ENCODE peak calls at places on chromosomes 5 and 9, in four cellular contexts. One of them, this sample, is unnamed.
A peak's percentile ranks its signal among the peaks of the same experiment; 100 is the strongest.

GRCh38 chr5:135309391-135310327 is 89.4 kb downstream of the MACROH2A1 start:
- DNase-seq in cardiac fibroblast: no peak
- DNase-seq in foreskin fibroblast: peak; percentile 54
- DNase-seq in heart left ventricle: no peak
- DNase-seq in this sample: no peak

GRCh38 chr5:17304282-17304681 is 86.9 kb downstream of the BASP1 start:
- DNase-seq in heart left ventricle: no peak
- DNase-seq in cardiac fibroblast: peak; percentile 54
- DNase-seq in foreskin fibroblast: peak; percentile 36
- DNase-seq in this sample: no peak

GRCh38 chr5:181203842-181204560 is 995 bp downstream of the TRIM7 start:
- DNase-seq in heart left ventricle: no peak
- DNase-seq in cardiac fibroblast: no peak
- DNase-seq in foreskin fibroblast: peak; percentile 52
- DNase-seq in this sample: no peak

GRCh38 chr5:53359906-53360305 is 120.5 kb upstream of the FST start:
- DNase-seq in heart left ventricle: no peak
- DNase-seq in cardiac fibroblast: peak; percentile 87
- DNase-seq in foreskin fibroblast: no peak
- DNase-seq in this sample: peak; percentile 65

GRCh38 chr5:6495433-6496206 is 47.0 kb downstream of the UBE2QL1 start:
- DNase-seq in heart left ventricle: no peak
- DNase-seq in foreskin fibroblast: no peak
- DNase-seq in cardiac fibroblast: no peak
- DNase-seq in this sample: no peak

GRCh38 chr9:128091144-128091543 is 23.1 kb downstream of the SLC25A25 start:
- DNase-seq in heart left ventricle: peak; percentile 82
- DNase-seq in cardiac fibroblast: peak; percentile 94
- DNase-seq in foreskin fibroblast: peak; percentile 96
- DNase-seq in this sample: peak; percentile 94

GRCh38 chr9:69081261-69081660 is 45.7 kb downstream of the FXN start:
- DNase-seq in cardiac fibroblast: no peak
- DNase-seq in foreskin fibroblast: no peak
- DNase-seq in heart left ventricle: no peak
- DNase-seq in this sample: no peak

GRCh38 chr9:116669296-116669695 is 17.8 kb upstream of the TRIM32 start:
- DNase-seq in foreskin fibroblast: no peak
- DNase-seq in cardiac fibroblast: no peak
- DNase-seq in heart left ventricle: no peak
- DNase-seq in this sample: no peak

GRCh38 chr9:97594414-97594921 is 38.7 kb downstream of the TSTD2 start:
- DNase-seq in cardiac fibroblast: no peak
- DNase-seq in foreskin fibroblast: no peak
- DNase-seq in heart left ventricle: peak; percentile 80
- DNase-seq in this sample: no peak

GRCh38 chr5:178625679-178626483 is 969 bp downstream of the CLK4 start:
- DNase-seq in cardiac fibroblast: peak; percentile 59
- DNase-seq in heart left ventricle: no peak
- DNase-seq in foreskin fibroblast: peak; percentile 40
- DNase-seq in this sample: peak; percentile 26

GRCh38 chr5:1029270-1029944 is 20.8 kb downstream of the NKD2 start:
- DNase-seq in heart left ventricle: no peak
- DNase-seq in foreskin fibroblast: no peak
- DNase-seq in cardiac fibroblast: no peak
- DNase-seq in this sample: no peak

GRCh38 chr9:115158666-115159481 is 40.9 kb upstream of the TNC start:
- DNase-seq in heart left ventricle: no peak
- DNase-seq in foreskin fibroblast: peak; percentile 73
- DNase-seq in cardiac fibroblast: peak; percentile 26
- DNase-seq in this sample: peak; percentile 94

GRCh38 chr9:82997471-82998140 is 65.3 kb downstream of the RASEF start:
- DNase-seq in heart left ventricle: no peak
- DNase-seq in foreskin fibroblast: no peak
- DNase-seq in cardiac fibroblast: no peak
- DNase-seq in this sample: no peak

GRCh38 chr5:140324834-140325195 is 21.6 kb downstream of the HBEGF start:
- DNase-seq in heart left ventricle: no peak
- DNase-seq in cardiac fibroblast: peak; percentile 79
- DNase-seq in foreskin fibroblast: peak; percentile 86
- DNase-seq in this sample: peak; percentile 77

GRCh38 chr5:93035194-93035593 is 545.8 kb downstream of the NR2F1-AS1 start:
- DNase-seq in foreskin fibroblast: no peak
- DNase-seq in cardiac fibroblast: no peak
- DNase-seq in heart left ventricle: no peak
- DNase-seq in this sample: no peak

GRCh38 chr5:113866763-113867162 is 353.3 kb downstream of the YTHDC2 start:
- DNase-seq in heart left ventricle: no peak
- DNase-seq in foreskin fibroblast: no peak
- DNase-seq in cardiac fibroblast: no peak
- DNase-seq in this sample: no peak

GRCh38 chr9:96344458-96345180 is 38.9 kb downstream of the SLC35D2 start:
- DNase-seq in foreskin fibroblast: peak; percentile 94
- DNase-seq in heart left ventricle: peak; percentile 57
- DNase-seq in cardiac fibroblast: peak; percentile 98
- DNase-seq in this sample: peak; percentile 94

GRCh38 chr9:107467416-107467815 is 22.2 kb downstream of the KLF4 start:
- DNase-seq in foreskin fibroblast: peak; percentile 64
- DNase-seq in heart left ventricle: no peak
- DNase-seq in cardiac fibroblast: no peak
- DNase-seq in this sample: no peak

GRCh38 chr5:133371371-133372155 is 240.8 kb downstream of the FSTL4 start:
- DNase-seq in foreskin fibroblast: no peak
- DNase-seq in cardiac fibroblast: no peak
- DNase-seq in heart left ventricle: no peak
- DNase-seq in this sample: no peak

GRCh38 chr5:11300736-11301135 is 539.7 kb upstream of the DAP start:
- DNase-seq in heart left ventricle: no peak
- DNase-seq in foreskin fibroblast: no peak
- DNase-seq in cardiac fibroblast: no peak
- DNase-seq in this sample: no peak

GRCh38 chr9:81719972-81720371 is 30.6 kb upstream of the TLE1 start:
- DNase-seq in heart left ventricle: no peak
- DNase-seq in foreskin fibroblast: no peak
- DNase-seq in cardiac fibroblast: no peak
- DNase-seq in this sample: no peak

GRCh38 chr5:146753618-146754123 is 124.9 kb downstream of the PPP2R2B start:
- DNase-seq in foreskin fibroblast: no peak
- DNase-seq in heart left ventricle: no peak
- DNase-seq in cardiac fibroblast: no peak
- DNase-seq in this sample: no peak

GRCh38 chr5:112418412-112419049 is 546 bp downstream of the EPB41L4A start:
- DNase-seq in cardiac fibroblast: no peak
- DNase-seq in foreskin fibroblast: no peak
- DNase-seq in heart left ventricle: peak; percentile 31
- DNase-seq in this sample: no peak

GRCh38 chr9:127489471-127490115 is 38.3 kb downstream of the LRSAM1 start:
- DNase-seq in foreskin fibroblast: no peak
- DNase-seq in cardiac fibroblast: no peak
- DNase-seq in heart left ventricle: no peak
- DNase-seq in this sample: no peak

GRCh38 chr5:32190094-32190493 is 16.0 kb upstream of the GOLPH3 start:
- DNase-seq in foreskin fibroblast: peak; percentile 79
- DNase-seq in cardiac fibroblast: peak; percentile 97
- DNase-seq in heart left ventricle: peak; percentile 78
- DNase-seq in this sample: peak; percentile 98

GRCh38 chr5:35478856-35479682 is 138.6 kb upstream of the SPEF2 start:
- DNase-seq in foreskin fibroblast: peak; percentile 21
- DNase-seq in heart left ventricle: no peak
- DNase-seq in cardiac fibroblast: peak; percentile 52
- DNase-seq in this sample: peak; percentile 52

GRCh38 chr5:113526421-113526820 is 12.9 kb downstream of the YTHDC2 start:
- DNase-seq in heart left ventricle: no peak
- DNase-seq in cardiac fibroblast: no peak
- DNase-seq in foreskin fibroblast: no peak
- DNase-seq in this sample: no peak

GRCh38 chr5:72498284-72498683 is 8.9 kb downstream of the ZNF366 start:
- DNase-seq in cardiac fibroblast: peak; percentile 63
- DNase-seq in foreskin fibroblast: peak; percentile 74
- DNase-seq in heart left ventricle: no peak
- DNase-seq in this sample: peak; percentile 63

GRCh38 chr5:10857333-10857723 is 96.3 kb upstream of the DAP start:
- DNase-seq in cardiac fibroblast: no peak
- DNase-seq in foreskin fibroblast: no peak
- DNase-seq in heart left ventricle: no peak
- DNase-seq in this sample: no peak

GRCh38 chr5:77143998-77144836 is 57.1 kb upstream of the ZBED3 start:
- DNase-seq in cardiac fibroblast: peak; percentile 82
- DNase-seq in foreskin fibroblast: peak; percentile 90
- DNase-seq in heart left ventricle: peak; percentile 70
- DNase-seq in this sample: peak; percentile 78

GRCh38 chr5:137056676-137057075 is 442.4 kb downstream of the SPOCK1 start:
- DNase-seq in cardiac fibroblast: no peak
- DNase-seq in foreskin fibroblast: no peak
- DNase-seq in heart left ventricle: no peak
- DNase-seq in this sample: no peak

GRCh38 chr9:131478421-131478868 is 24.3 kb upstream of the POMT1 start:
- DNase-seq in heart left ventricle: peak; percentile 53
- DNase-seq in cardiac fibroblast: peak; percentile 42
- DNase-seq in foreskin fibroblast: peak; percentile 50
- DNase-seq in this sample: peak; percentile 17

GRCh38 chr9:28848671-28849070 is 1275.4 kb upstream of the C9orf72 start:
- DNase-seq in foreskin fibroblast: no peak
- DNase-seq in heart left ventricle: no peak
- DNase-seq in cardiac fibroblast: no peak
- DNase-seq in this sample: no peak

GRCh38 chr9:127813739-127814226 is 11.1 kb downstream of the FPGS start:
- DNase-seq in foreskin fibroblast: no peak
- DNase-seq in cardiac fibroblast: peak; percentile 39
- DNase-seq in heart left ventricle: peak; percentile 58
- DNase-seq in this sample: no peak

GRCh38 chr5:111672126-111672525 is 84.9 kb downstream of the NREP start:
- DNase-seq in cardiac fibroblast: no peak
- DNase-seq in heart left ventricle: no peak
- DNase-seq in foreskin fibroblast: no peak
- DNase-seq in this sample: no peak

GRCh38 chr9:35718726-35719511 is 13.1 kb downstream of the TLN1 start:
- DNase-seq in cardiac fibroblast: no peak
- DNase-seq in foreskin fibroblast: peak; percentile 23
- DNase-seq in heart left ventricle: no peak
- DNase-seq in this sample: no peak

GRCh38 chr5:127369772-127370171 is 79.2 kb downstream of the MEGF10 start:
- DNase-seq in heart left ventricle: no peak
- DNase-seq in cardiac fibroblast: no peak
- DNase-seq in foreskin fibroblast: no peak
- DNase-seq in this sample: no peak

GRCh38 chr5:127367912-127368468 is 77.4 kb downstream of the MEGF10 start:
- DNase-seq in heart left ventricle: no peak
- DNase-seq in cardiac fibroblast: no peak
- DNase-seq in foreskin fibroblast: no peak
- DNase-seq in this sample: no peak

GRCh38 chr5:127375124-127375523 is 84.5 kb downstream of the MEGF10 start:
- DNase-seq in cardiac fibroblast: no peak
- DNase-seq in heart left ventricle: no peak
- DNase-seq in foreskin fibroblast: no peak
- DNase-seq in this sample: no peak

GRCh38 chr5:127373858-127374491 is 83.4 kb downstream of the MEGF10 start:
- DNase-seq in heart left ventricle: no peak
- DNase-seq in cardiac fibroblast: no peak
- DNase-seq in foreskin fibroblast: no peak
- DNase-seq in this sample: no peak
- TF ChIP-seq CTCF in heart left ventricle: no peak
- TF ChIP-seq CTCF in cardiac fibroblast: peak; percentile 24
- TF ChIP-seq CTCF in foreskin fibroblast: no peak
- TF ChIP-seq CTCF in this sample: peak; percentile 25

GRCh38 chr9:136713555-136713949 is 1.2 kb downstream of the DIPK1B start:
- DNase-seq in heart left ventricle: no peak
- DNase-seq in foreskin fibroblast: no peak
- DNase-seq in cardiac fibroblast: peak; percentile 43
- DNase-seq in this sample: no peak
- H3K4me3 ChIP-seq in heart left ventricle: peak overlapping the region; percentile 78
- H3K4me3 ChIP-seq in foreskin fibroblast: no peak overlapping the region
- H3K4me3 ChIP-seq in cardiac fibroblast: peak overlapping the region; percentile 54
- H3K4me3 ChIP-seq in this sample: no peak overlapping the region

GRCh38 chr9:134061019-134061687 is 6.7 kb downstream of the BRD3 start:
- DNase-seq in heart left ventricle: no peak
- DNase-seq in cardiac fibroblast: no peak
- DNase-seq in foreskin fibroblast: no peak
- DNase-seq in this sample: no peak

GRCh38 chr9:134059188-134059641 is 8.6 kb downstream of the BRD3 start:
- DNase-seq in heart left ventricle: no peak
- DNase-seq in cardiac fibroblast: no peak
- DNase-seq in foreskin fibroblast: no peak
- DNase-seq in this sample: no peak

GRCh38 chr9:134060546-134060945 is 7.3 kb downstream of the BRD3 start:
- DNase-seq in foreskin fibroblast: no peak
- DNase-seq in heart left ventricle: no peak
- DNase-seq in cardiac fibroblast: no peak
- DNase-seq in this sample: peak; percentile 9

GRCh38 chr9:134058716-134059115 is 9.1 kb downstream of the BRD3 start:
- DNase-seq in foreskin fibroblast: peak; percentile 57
- DNase-seq in cardiac fibroblast: no peak
- DNase-seq in heart left ventricle: no peak
- DNase-seq in this sample: peak; percentile 24

DNA sequence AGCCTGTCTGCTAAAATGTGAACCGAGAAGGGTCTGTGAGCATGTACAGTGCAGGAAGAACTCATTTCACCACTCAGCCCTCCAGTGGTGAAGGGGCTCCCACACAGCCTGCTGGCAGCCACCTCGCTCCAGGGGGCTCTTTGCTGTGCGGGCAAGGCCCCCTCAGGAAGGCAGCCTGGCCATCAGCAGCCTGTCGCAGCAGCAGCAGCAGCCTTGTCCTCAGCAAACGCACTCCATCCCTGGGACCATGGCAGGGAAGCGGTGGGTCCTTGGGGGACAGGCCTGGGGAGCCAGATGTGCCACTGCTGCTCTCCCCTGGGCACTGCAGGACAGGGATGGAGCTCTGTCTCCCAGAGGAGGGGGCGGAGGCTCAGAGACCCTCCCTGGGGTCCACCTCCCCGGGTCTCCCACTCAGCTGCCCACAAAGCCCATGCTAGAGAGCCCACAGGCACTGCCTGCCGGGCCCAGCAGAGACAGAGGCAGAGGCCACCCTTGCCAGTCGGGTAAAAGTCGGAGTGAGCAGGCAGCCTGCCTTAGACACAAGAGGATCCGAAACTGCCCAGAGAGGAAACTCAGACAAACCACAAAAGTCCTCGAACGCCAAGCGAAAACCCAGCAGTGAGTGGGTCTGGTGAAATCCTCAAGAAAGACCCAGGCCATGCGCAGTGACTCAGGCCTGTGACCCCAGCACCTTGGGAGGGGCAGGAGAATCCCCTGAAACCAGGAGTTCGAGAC is 8.0 kb downstream of the BRD3 start:
- DNase-seq in heart left ventricle: no peak
- DNase-seq in foreskin fibroblast: no peak
- DNase-seq in cardiac fibroblast: no peak
- DNase-seq in this sample: no peak
- TF ChIP-seq CTCF in heart left ventricle: no peak
- TF ChIP-seq CTCF in foreskin fibroblast: no peak
- TF ChIP-seq CTCF in cardiac fibroblast: no peak
- TF ChIP-seq CTCF in this sample: no peak

GRCh38 chr5:14444161-14444560 is 137.4 kb upstream of the OTULINL start:
- DNase-seq in cardiac fibroblast: no peak
- DNase-seq in foreskin fibroblast: no peak
- DNase-seq in heart left ventricle: no peak
- DNase-seq in this sample: no peak
- H3K4me3 ChIP-seq in cardiac fibroblast: no peak overlapping the region
- H3K4me3 ChIP-seq in foreskin fibroblast: no peak overlapping the region
- H3K4me3 ChIP-seq in heart left ventricle: peak overlapping the region; percentile 66
- H3K4me3 ChIP-seq in this sample: no peak overlapping the region

This sample was measured in AG10803.